ENCODE peak calls at places on chromosomes 11 and 22, in eight cellular contexts. One of them, this sample, is unnamed.

GRCh38 chr22:46027219-46028068 is 50.5 kb upstream of the WNT7B start:
- DNase-seq in activated CD4-positive, CD25-positive, alpha-beta regulatory T cell treated with anti-CD3 and anti-CD28 coated beads, Interleukin-2, amount 50 U/mL, for 16 hours: no peak
- DNase-seq in coronary artery: peak; percentile 79
- DNase-seq in fibroblast of mammary gland: no peak
- DNase-seq in CD8-positive, alpha-beta memory T cell: no peak
- DNase-seq in left cardiac atrium: peak; percentile 79
- DNase-seq in Daoy: no peak
- DNase-seq in brain microvascular endothelial cell: no peak
- DNase-seq in this sample: no peak

GRCh38 chr22:39956932-39957664 is 3.1 kb upstream of the TMA7B start:
- DNase-seq in activated CD4-positive, CD25-positive, alpha-beta regulatory T cell treated with anti-CD3 and anti-CD28 coated beads, Interleukin-2, amount 50 U/mL, for 16 hours: no peak
- DNase-seq in coronary artery: no peak
- DNase-seq in fibroblast of mammary gland: no peak
- DNase-seq in CD8-positive, alpha-beta memory T cell: no peak
- DNase-seq in left cardiac atrium: no peak
- DNase-seq in Daoy: no peak
- DNase-seq in brain microvascular endothelial cell: no peak
- DNase-seq in this sample: no peak

GRCh38 chr11:2902784-2903671 is 17.5 kb upstream of the CDKN1C start:
- DNase-seq in activated CD4-positive, CD25-positive, alpha-beta regulatory T cell treated with anti-CD3 and anti-CD28 coated beads, Interleukin-2, amount 50 U/mL, for 16 hours: no peak
- DNase-seq in coronary artery: no peak
- DNase-seq in fibroblast of mammary gland: no peak
- DNase-seq in CD8-positive, alpha-beta memory T cell: no peak
- DNase-seq in left cardiac atrium: no peak
- DNase-seq in Daoy: no peak
- DNase-seq in brain microvascular endothelial cell: no peak
- DNase-seq in this sample: no peak

GRCh38 chr11:581752-582151 is 5.5 kb downstream of the PHRF1 start:
- DNase-seq in activated CD4-positive, CD25-positive, alpha-beta regulatory T cell treated with anti-CD3 and anti-CD28 coated beads, Interleukin-2, amount 50 U/mL, for 16 hours: no peak
- DNase-seq in coronary artery: no peak
- DNase-seq in fibroblast of mammary gland: no peak
- DNase-seq in CD8-positive, alpha-beta memory T cell: no peak
- DNase-seq in left cardiac atrium: no peak
- DNase-seq in Daoy: no peak
- DNase-seq in brain microvascular endothelial cell: no peak
- DNase-seq in this sample: no peak

GRCh38 chr22:41770715-41771452 is 29.6 kb upstream of the CCDC134 start:
- DNase-seq in activated CD4-positive, CD25-positive, alpha-beta regulatory T cell treated with anti-CD3 and anti-CD28 coated beads, Interleukin-2, amount 50 U/mL, for 16 hours: no peak
- DNase-seq in coronary artery: no peak
- DNase-seq in fibroblast of mammary gland: no peak
- DNase-seq in CD8-positive, alpha-beta memory T cell: no peak
- DNase-seq in left cardiac atrium: no peak
- DNase-seq in Daoy: no peak
- DNase-seq in brain microvascular endothelial cell: no peak
- DNase-seq in this sample: no peak

GRCh38 chr22:47209547-47210023 is 447.1 kb downstream of the TBC1D22A start:
- DNase-seq in activated CD4-positive, CD25-positive, alpha-beta regulatory T cell treated with anti-CD3 and anti-CD28 coated beads, Interleukin-2, amount 50 U/mL, for 16 hours: no peak
- DNase-seq in coronary artery: peak; percentile 41
- DNase-seq in fibroblast of mammary gland: no peak
- DNase-seq in CD8-positive, alpha-beta memory T cell: no peak
- DNase-seq in left cardiac atrium: no peak
- DNase-seq in Daoy: no peak
- DNase-seq in brain microvascular endothelial cell: no peak
- DNase-seq in this sample: no peak

GRCh38 chr11:62923634-62924411 is 2.7 kb upstream of the CHRM1 start:
- DNase-seq in activated CD4-positive, CD25-positive, alpha-beta regulatory T cell treated with anti-CD3 and anti-CD28 coated beads, Interleukin-2, amount 50 U/mL, for 16 hours: no peak
- DNase-seq in coronary artery: no peak
- DNase-seq in fibroblast of mammary gland: no peak
- DNase-seq in CD8-positive, alpha-beta memory T cell: no peak
- DNase-seq in left cardiac atrium: no peak
- DNase-seq in Daoy: peak; percentile 15
- DNase-seq in brain microvascular endothelial cell: no peak
- DNase-seq in this sample: peak; percentile 6

GRCh38 chr22:24410110-24410856 is 17.1 kb upstream of the ADORA2A start:
- DNase-seq in activated CD4-positive, CD25-positive, alpha-beta regulatory T cell treated with anti-CD3 and anti-CD28 coated beads, Interleukin-2, amount 50 U/mL, for 16 hours: no peak
- DNase-seq in coronary artery: no peak
- DNase-seq in fibroblast of mammary gland: peak; percentile 56
- DNase-seq in CD8-positive, alpha-beta memory T cell: no peak
- DNase-seq in left cardiac atrium: no peak
- DNase-seq in Daoy: no peak
- DNase-seq in brain microvascular endothelial cell: peak; percentile 40
- DNase-seq in this sample: no peak

GRCh38 chr22:19848298-19849224 is 6.1 kb downstream of the GNB1L start:
- DNase-seq in activated CD4-positive, CD25-positive, alpha-beta regulatory T cell treated with anti-CD3 and anti-CD28 coated beads, Interleukin-2, amount 50 U/mL, for 16 hours: no peak
- DNase-seq in coronary artery: no peak
- DNase-seq in fibroblast of mammary gland: peak; percentile 34
- DNase-seq in CD8-positive, alpha-beta memory T cell: no peak
- DNase-seq in left cardiac atrium: no peak
- DNase-seq in Daoy: peak; percentile 45
- DNase-seq in brain microvascular endothelial cell: no peak
- DNase-seq in this sample: no peak

GRCh38 chr11:765025-765801 is 12.1 kb downstream of the GATD1 start:
- DNase-seq in activated CD4-positive, CD25-positive, alpha-beta regulatory T cell treated with anti-CD3 and anti-CD28 coated beads, Interleukin-2, amount 50 U/mL, for 16 hours: no peak
- DNase-seq in coronary artery: peak; percentile 79
- DNase-seq in fibroblast of mammary gland: peak; percentile 59
- DNase-seq in CD8-positive, alpha-beta memory T cell: peak; percentile 49
- DNase-seq in left cardiac atrium: peak; percentile 60
- DNase-seq in Daoy: peak; percentile 67
- DNase-seq in brain microvascular endothelial cell: peak; percentile 36
- DNase-seq in this sample: peak; percentile 57

GRCh38 chr22:45961679-45962430 is 15.1 kb downstream of the WNT7B start:
- DNase-seq in activated CD4-positive, CD25-positive, alpha-beta regulatory T cell treated with anti-CD3 and anti-CD28 coated beads, Interleukin-2, amount 50 U/mL, for 16 hours: no peak
- DNase-seq in coronary artery: no peak
- DNase-seq in fibroblast of mammary gland: no peak
- DNase-seq in CD8-positive, alpha-beta memory T cell: no peak
- DNase-seq in left cardiac atrium: no peak
- DNase-seq in Daoy: no peak
- DNase-seq in brain microvascular endothelial cell: no peak
- DNase-seq in this sample: no peak

GRCh38 chr11:115580927-115581680 is 76.9 kb upstream of the CADM1 start:
- DNase-seq in activated CD4-positive, CD25-positive, alpha-beta regulatory T cell treated with anti-CD3 and anti-CD28 coated beads, Interleukin-2, amount 50 U/mL, for 16 hours: no peak
- DNase-seq in coronary artery: no peak
- DNase-seq in fibroblast of mammary gland: no peak
- DNase-seq in CD8-positive, alpha-beta memory T cell: no peak
- DNase-seq in left cardiac atrium: peak; percentile 55
- DNase-seq in Daoy: peak; percentile 62
- DNase-seq in brain microvascular endothelial cell: no peak
- DNase-seq in this sample: no peak

GRCh38 chr11:57322881-57323467 is 1.8 kb downstream of the TNKS1BP1 start:
- DNase-seq in activated CD4-positive, CD25-positive, alpha-beta regulatory T cell treated with anti-CD3 and anti-CD28 coated beads, Interleukin-2, amount 50 U/mL, for 16 hours: no peak
- DNase-seq in coronary artery: no peak
- DNase-seq in fibroblast of mammary gland: peak; percentile 25
- DNase-seq in CD8-positive, alpha-beta memory T cell: no peak
- DNase-seq in left cardiac atrium: no peak
- DNase-seq in Daoy: no peak
- DNase-seq in brain microvascular endothelial cell: no peak
- DNase-seq in this sample: no peak

GRCh38 chr11:119179983-119180382 is 5.3 kb upstream of the NHERF4 start:
- DNase-seq in activated CD4-positive, CD25-positive, alpha-beta regulatory T cell treated with anti-CD3 and anti-CD28 coated beads, Interleukin-2, amount 50 U/mL, for 16 hours: no peak
- DNase-seq in coronary artery: no peak
- DNase-seq in fibroblast of mammary gland: no peak
- DNase-seq in CD8-positive, alpha-beta memory T cell: no peak
- DNase-seq in left cardiac atrium: no peak
- DNase-seq in Daoy: no peak
- DNase-seq in brain microvascular endothelial cell: no peak
- DNase-seq in this sample: no peak

GRCh38 chr11:85809881-85810280 is 1.1 kb downstream of the SYTL2 start:
- DNase-seq in activated CD4-positive, CD25-positive, alpha-beta regulatory T cell treated with anti-CD3 and anti-CD28 coated beads, Interleukin-2, amount 50 U/mL, for 16 hours: no peak
- DNase-seq in coronary artery: no peak
- DNase-seq in fibroblast of mammary gland: no peak
- DNase-seq in CD8-positive, alpha-beta memory T cell: peak; percentile 18
- DNase-seq in left cardiac atrium: no peak
- DNase-seq in Daoy: peak; percentile 23
- DNase-seq in brain microvascular endothelial cell: peak; percentile 36
- DNase-seq in this sample: no peak

GRCh38 chr11:57417056-57417455 is 9.9 kb downstream of the SLC43A3 start:
- DNase-seq in activated CD4-positive, CD25-positive, alpha-beta regulatory T cell treated with anti-CD3 and anti-CD28 coated beads, Interleukin-2, amount 50 U/mL, for 16 hours: no peak
- DNase-seq in coronary artery: no peak
- DNase-seq in fibroblast of mammary gland: peak; percentile 70
- DNase-seq in CD8-positive, alpha-beta memory T cell: no peak
- DNase-seq in left cardiac atrium: no peak
- DNase-seq in Daoy: no peak
- DNase-seq in brain microvascular endothelial cell: no peak
- DNase-seq in this sample: no peak

GRCh38 chr11:73854680-73855079 is 22.0 kb downstream of the COA4 start:
- DNase-seq in activated CD4-positive, CD25-positive, alpha-beta regulatory T cell treated with anti-CD3 and anti-CD28 coated beads, Interleukin-2, amount 50 U/mL, for 16 hours: no peak
- DNase-seq in coronary artery: no peak
- DNase-seq in fibroblast of mammary gland: peak; percentile 25
- DNase-seq in CD8-positive, alpha-beta memory T cell: no peak
- DNase-seq in left cardiac atrium: no peak
- DNase-seq in Daoy: no peak
- DNase-seq in brain microvascular endothelial cell: no peak
- DNase-seq in this sample: no peak